ENCODE peak calls at places on chromosomes 1 and 21, in five cellular contexts. P, U, L, J and R are unnamed samples.

GRCh38 chr1:93079685-93080141 is 630 bp downstream of the MTF2 start:
- DNase-seq in L (no peak), J (peak), P (no peak), U (no peak), R (peak)

GRCh38 chr1:3543076-3544049 is 67.9 kb downstream of the MEGF6 start:
- DNase-seq in J (no peak), U (no peak), L (peak), P (peak), R (no peak)

GRCh38 chr1:114002492-114003290 is 23.4 kb downstream of the OLFML3 start:
- DNase-seq in U (no peak), L (peak), J (no peak), P (peak), R (no peak)

GRCh38 chr1:101148987-101149386 is 87.8 kb upstream of the S1PR1 start:
- DNase-seq in L (peak), J (no peak), U (no peak), P (no peak), R (no peak)

GRCh38 chr1:11918779-11919519 is 7.3 kb downstream of the KIAA2013 start:
- DNase-seq in J (no peak), L (peak), P (peak), U (no peak), R (no peak)

GRCh38 chr1:95117207-95118018 is at the start of gene TLCD4:
- DNase-seq in J (no peak), P (no peak), U (peak), L (peak), R (peak)

GRCh38 chr1:46517010-46517600 is 27.5 kb downstream of the DMBX1 start:
- DNase-seq in L (no peak), U (peak), J (no peak), P (no peak), R (no peak)

GRCh38 chr1:212254853-212255363 is 30.3 kb upstream of the PPP2R5A start:
- DNase-seq in P (no peak), U (no peak), L (peak), J (no peak), R (no peak)

GRCh38 chr1:54490361-54491248 is 57.4 kb upstream of the ACOT11 start:
- DNase-seq in U (no peak), J (no peak), P (no peak), L (no peak), R (no peak)

GRCh38 chr1:26350343-26350700 is 3.6 kb downstream of the CRYBG2 start:
- DNase-seq in P (no peak), L (no peak), U (no peak), J (no peak), R (no peak)

GRCh38 chr1:155324717-155325595 is 4.3 kb downstream of the RUSC1 start:
- DNase-seq in J (peak), L (peak), U (peak), P (peak), R (peak)

GRCh38 chr1:212749924-212750535 is 41.5 kb downstream of the NSL1 start:
- DNase-seq in L (peak), J (peak), P (peak), U (no peak), R (peak)

GRCh38 chr1:94309216-94309615 is 71.8 kb upstream of the ARHGAP29 start:
- DNase-seq in P (no peak), L (no peak), J (no peak), U (no peak), R (no peak)

GRCh38 chr1:113905435-113905861 is 322 bp downstream of the DCLRE1B start:
- DNase-seq in J (peak), U (peak), P (no peak), L (no peak), R (peak)

GRCh38 chr1:210117198-210117597 is 115.4 kb upstream of the SERTAD4 start:
- DNase-seq in L (no peak), U (no peak), J (no peak), P (no peak), R (no peak)

GRCh38 chr1:50268049-50268448 is 155.2 kb downstream of the DMRTA2 start:
- DNase-seq in J (peak), U (no peak), L (no peak), P (no peak), R (no peak)

GRCh38 chr1:179586107-179586823 is 5.4 kb upstream of the TDRD5 start:
- DNase-seq in P (no peak), L (peak), J (no peak), U (peak), R (no peak)

GRCh38 chr1:1390675-1391074 is 8.5 kb downstream of the CCNL2 start:
- DNase-seq in P (no peak), U (no peak), L (no peak), J (no peak), R (no peak)

GRCh38 chr21:33510826-33511225 is 19.3 kb upstream of the DNAJC28 start:
- DNase-seq in P (no peak), J (no peak), U (no peak), L (no peak), R (no peak)

GRCh38 chr1:204577794-204578478 is 61.7 kb downstream of the MDM4 start:
- DNase-seq in J (no peak), U (no peak), L (no peak), P (no peak), R (no peak)

GRCh38 chr1:226116673-226117072 is 54.2 kb downstream of the H3-3A start:
- DNase-seq in L (no peak), U (no peak), P (no peak), J (no peak), R (no peak)

GRCh38 chr1:204113900-204114299 is 37.9 kb downstream of the ETNK2 start:
- DNase-seq in J (no peak), U (no peak), L (no peak), P (no peak), R (no peak)

GRCh38 chr1:13494025-13494424 is 19.8 kb downstream of the LRRC38 start:
- DNase-seq in P (no peak), L (no peak), U (no peak), J (peak), R (peak)

GRCh38 chr1:45569962-45570581 is 13.8 kb upstream of the NASP start:
- DNase-seq in J (peak), P (peak), U (peak), L (peak), R (peak)

GRCh38 chr1:233790662-233791371 is 113.7 kb upstream of the SLC35F3 start:
- DNase-seq in L (peak), U (peak), P (peak), J (peak), R (peak)

GRCh38 chr21:17461014-17461413 is 51.8 kb upstream of the CXADR start:
- DNase-seq in L (peak), U (no peak), P (peak), J (no peak), R (no peak)

GRCh38 chr1:178126790-178127189 is 32.9 kb downstream of the RASAL2 start:
- DNase-seq in P (peak), U (no peak), L (peak), J (no peak), R (no peak)

GRCh38 chr1:63731117-63732043 is 42.4 kb upstream of the ROR1 start:
- DNase-seq in L (peak), J (no peak), P (peak), U (no peak), R (no peak)

GRCh38 chr1:232764458-232765231 is 40.6 kb upstream of the MAP10 start:
- DNase-seq in P (no peak), J (no peak), U (no peak), L (peak), R (no peak)

GRCh38 chr1:184376359-184376758 is 10.5 kb upstream of the C1orf21 start:
- DNase-seq in U (no peak), P (no peak), J (no peak), L (peak), R (no peak)

GRCh38 chr1:94227624-94228023 is 9.8 kb downstream of the ARHGAP29 start:
- DNase-seq in P (no peak), L (no peak), J (no peak), U (no peak), R (no peak)

GRCh38 chr1:21234779-21235178 is 55.5 kb downstream of the ECE1 start:
- DNase-seq in L (peak), P (no peak), J (no peak), U (no peak), R (no peak)

DNA sequence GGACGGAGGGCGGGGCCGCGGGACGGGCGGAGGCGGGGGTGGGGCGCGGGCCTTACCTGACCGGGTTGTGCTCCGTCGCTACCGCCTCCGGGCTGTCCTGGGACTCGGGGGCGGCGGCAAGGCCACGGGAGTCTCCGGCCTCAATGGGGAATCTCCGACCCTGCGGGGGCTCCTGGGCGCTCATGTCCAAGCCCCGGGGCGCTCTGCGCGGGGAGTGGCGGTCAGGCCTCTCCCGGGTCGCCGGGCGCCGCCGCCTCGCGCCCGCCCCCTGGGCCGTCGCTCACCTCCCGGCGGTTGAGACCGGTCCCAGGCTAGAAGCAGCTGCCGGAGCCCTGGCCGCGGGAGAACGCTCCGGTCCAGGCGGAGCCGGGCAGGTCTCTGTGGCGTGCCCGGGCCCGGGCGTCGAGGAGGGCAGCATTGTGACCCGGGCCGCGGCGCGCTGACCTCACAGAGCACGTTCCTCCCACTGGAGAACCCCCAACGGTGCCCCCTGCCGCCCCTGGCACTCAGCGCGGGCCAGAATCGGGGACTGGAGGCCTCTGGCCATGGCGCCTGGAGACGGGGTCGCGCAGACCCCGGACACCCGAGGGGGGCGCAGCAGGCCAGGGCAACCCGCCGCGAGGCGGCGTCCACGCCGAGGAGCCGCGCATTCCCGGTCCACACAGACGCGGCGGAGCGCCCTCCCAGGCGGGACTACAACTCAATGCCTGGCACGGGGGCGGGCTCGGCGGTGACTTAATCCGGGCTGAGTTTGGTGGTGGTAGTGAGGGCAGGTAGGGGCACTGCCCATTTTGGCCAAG is 411 bp downstream of the FAM229A start:
- DNase-seq in P (peak), J (no peak), L (no peak), U (peak), R (peak)
- TF ChIP-seq CTCF in P (peak), J (no peak), L (peak), U (peak), R (no peak)

GRCh38 chr21:41255190-41255589 is 61.4 kb upstream of the FAM3B start:
- DNase-seq in U (no peak), J (no peak), L (no peak), P (no peak), R (no peak)

GRCh38 chr21:41258617-41259016 is 58.0 kb upstream of the FAM3B start:
- DNase-seq in U (no peak), J (no peak), P (no peak), L (no peak), R (no peak)

GRCh38 chr21:41256771-41257702 is 59.6 kb upstream of the FAM3B start:
- DNase-seq in J (no peak), P (no peak), U (no peak), L (no peak), R (no peak)

DNA sequence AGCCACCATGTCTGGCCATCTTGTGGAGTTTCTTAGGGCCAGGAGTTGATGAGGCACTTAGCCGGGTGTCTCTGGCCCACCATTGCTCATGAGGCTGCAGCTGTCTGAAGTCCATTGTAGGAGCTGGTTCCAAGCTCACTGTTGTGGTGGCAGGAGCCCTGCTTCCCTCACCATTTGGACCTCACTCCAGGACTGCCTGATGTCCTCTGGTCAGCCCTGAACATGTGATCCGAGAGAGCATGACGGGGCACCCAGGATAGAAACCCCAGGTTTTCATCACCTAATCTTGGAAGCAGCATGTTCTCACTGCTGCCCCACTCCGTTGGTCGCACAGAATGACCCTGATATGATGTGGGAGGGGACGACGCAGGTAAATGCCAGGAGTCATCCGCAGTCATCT is 56.2 kb upstream of the FAM3B start:
- DNase-seq in U (no peak), J (no peak), L (no peak), P (no peak), R (no peak)
- TF ChIP-seq CTCF in U (no peak), J (no peak), L (no peak), P (no peak), R (no peak)

GRCh38 chr1:153827168-153827964 is 52.2 kb downstream of the SLC27A3 start:
- DNase-seq in L (no peak), J (no peak), U (no peak), P (no peak), R (no peak)
- TF ChIP-seq CTCF in L (no peak), J (peak), U (no peak), P (no peak), R (no peak)

GRCh38 chr1:150164224-150164623 is 14.5 kb downstream of the PLEKHO1 start:
- DNase-seq in P (no peak), J (no peak), U (no peak), L (no peak), R (no peak)

GRCh38 chr1:150162862-150163706 is 13.4 kb downstream of the PLEKHO1 start:
- DNase-seq in J (peak), P (peak), L (peak), U (peak), R (peak)

GRCh38 chr1:150160964-150161626 is 11.4 kb downstream of the PLEKHO1 start:
- DNase-seq in U (no peak), P (no peak), J (peak), L (no peak), R (no peak)

GRCh38 chr1:150162582-150162861 is 12.8 kb downstream of the PLEKHO1 start:
- DNase-seq in J (no peak), P (no peak), U (no peak), L (no peak), R (no peak)

GRCh38 chr1:150161747-150162581 is 12.2 kb downstream of the PLEKHO1 start:
- DNase-seq in P (no peak), U (no peak), L (no peak), J (peak), R (no peak)
- TF ChIP-seq CTCF in P (peak), U (no peak), L (no peak), J (peak), R (no peak)

DNA sequence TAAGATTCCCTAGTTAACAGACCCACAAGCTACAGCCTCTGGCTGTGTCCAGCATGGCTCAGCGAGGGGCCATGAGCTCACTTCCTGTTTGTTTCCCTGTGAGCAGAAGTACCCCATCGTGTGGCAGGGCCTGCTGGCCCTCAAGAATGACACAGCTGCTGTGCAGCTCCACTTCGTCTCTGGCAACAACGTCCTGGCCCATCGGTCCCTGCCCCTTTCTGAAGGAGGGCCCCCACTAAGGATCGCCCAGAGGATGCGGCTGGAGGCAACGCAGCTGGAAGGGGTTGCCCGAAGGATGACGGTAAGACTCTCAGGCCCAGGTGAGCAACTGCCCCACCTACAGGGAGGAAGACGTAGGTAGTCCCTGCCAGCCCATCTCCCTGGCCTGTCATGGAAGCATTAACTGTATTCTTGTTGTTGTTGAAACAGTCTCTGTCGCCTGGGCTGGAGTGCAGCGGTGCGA is 38.2 kb downstream of the ZBTB17 start:
- DNase-seq in J (peak), P (no peak), L (peak), U (peak), R (no peak)
- TF ChIP-seq CTCF in J (peak), P (peak), L (no peak), U (no peak), R (peak)

GRCh38 chr1:57423135-57424131 is at the start of gene DAB1:
- DNase-seq in L (peak), J (no peak), P (no peak), U (no peak), R (peak)

GRCh38 chr1:57421366-57421765 is 2.5 kb downstream of the DAB1 start:
- DNase-seq in L (peak), U (no peak), P (no peak), J (no peak), R (no peak)

GRCh38 chr1:57422271-57423134 is 1.4 kb downstream of the DAB1 start:
- DNase-seq in U (no peak), P (peak), L (peak), J (no peak), R (no peak)

DNA sequence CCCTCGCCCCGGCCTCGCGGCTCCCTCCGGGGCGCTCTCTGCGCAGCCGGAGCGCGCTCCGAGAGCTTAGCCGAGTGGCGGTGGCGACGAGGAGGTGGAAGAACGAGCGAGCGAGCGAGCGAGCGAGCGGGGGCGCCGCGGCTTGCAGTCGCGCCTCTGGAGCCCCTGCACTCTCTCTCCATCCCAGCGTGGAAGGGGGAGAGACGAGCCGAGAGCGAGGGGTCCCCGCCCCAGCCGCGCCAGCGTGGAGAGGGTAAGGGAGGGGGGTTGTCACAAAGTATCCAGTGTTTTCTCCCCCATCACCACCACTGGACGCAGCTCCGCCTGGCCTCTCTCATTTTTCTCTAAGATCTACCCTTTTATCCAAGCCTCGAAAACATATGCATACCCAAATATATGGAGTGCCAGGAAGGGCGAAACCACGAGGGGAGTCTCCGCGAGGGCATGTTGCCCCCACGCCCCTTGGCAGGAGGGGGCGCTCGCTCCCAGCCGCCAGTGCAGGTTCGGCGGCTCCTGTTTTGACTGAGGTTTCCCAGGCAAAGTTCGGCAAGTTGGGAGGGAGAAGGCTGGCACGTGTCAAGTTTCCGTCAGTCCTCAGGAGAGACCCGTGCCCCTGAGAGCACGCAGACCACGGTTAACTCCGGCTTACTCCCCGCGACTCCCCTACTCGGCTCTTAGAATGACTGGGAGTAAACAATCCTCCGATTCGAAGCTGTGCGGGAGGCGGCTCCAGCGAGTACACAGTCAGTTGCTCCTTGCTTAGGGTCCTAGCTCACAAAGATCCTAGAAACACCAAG is 569 bp upstream of the DAB1 start:
- DNase-seq in U (peak), L (peak), J (no peak), P (peak), R (no peak)
- TF ChIP-seq CTCF in U (peak), L (peak), J (no peak), P (peak), R (no peak)